ENCODE peak calls at places on chromosomes 13 and 19, in four cellular contexts. One of them, this sample, is unnamed.

GRCh38 chr13:38216181-38216580 is 133.5 kb upstream of the UFM1 start:
- DNase-seq in K562: no peak
- DNase-seq in HepG2: no peak
- DNase-seq in GM12878: no peak
- DNase-seq in this sample: no peak

GRCh38 chr19:41225238-41226052 is 6.4 kb downstream of the AXL start:
- DNase-seq in GM12878: no peak
- DNase-seq in HepG2: peak; percentile 91
- DNase-seq in K562: no peak
- DNase-seq in this sample: peak; percentile 100

GRCh38 chr19:17889609-17890214 is 18.0 kb downstream of the SLC5A5 start:
- DNase-seq in K562: peak; percentile 48
- DNase-seq in GM12878: no peak
- DNase-seq in HepG2: peak; percentile 32
- DNase-seq in this sample: peak; percentile 40

GRCh38 chr13:23558675-23559536 is 11.3 kb upstream of the TNFRSF19 start:
- DNase-seq in HepG2: peak; percentile 97
- DNase-seq in GM12878: no peak
- DNase-seq in K562: no peak
- DNase-seq in this sample: peak; percentile 80

GRCh38 chr13:69109891-69110525 is 997.6 kb upstream of the ATXN8OS start:
- DNase-seq in K562: no peak
- DNase-seq in HepG2: no peak
- DNase-seq in GM12878: no peak
- DNase-seq in this sample: no peak

GRCh38 chr13:37094840-37095239 is 10.6 kb downstream of the CSNK1A1L start:
- DNase-seq in GM12878: no peak
- DNase-seq in K562: no peak
- DNase-seq in HepG2: no peak
- DNase-seq in this sample: no peak

GRCh38 chr19:48452255-48452654 is 3.1 kb upstream of the KCNJ14 start:
- DNase-seq in K562: no peak
- DNase-seq in HepG2: no peak
- DNase-seq in GM12878: no peak
- DNase-seq in this sample: no peak

GRCh38 chr13:58999851-59000250 is 1163.9 kb downstream of the DIAPH3 start:
- DNase-seq in GM12878: no peak
- DNase-seq in HepG2: no peak
- DNase-seq in K562: no peak
- DNase-seq in this sample: no peak

GRCh38 chr19:17079710-17080440 is 4.3 kb downstream of the MYO9B start:
- DNase-seq in HepG2: peak; percentile 85
- DNase-seq in GM12878: peak; percentile 84
- DNase-seq in K562: no peak
- DNase-seq in this sample: peak; percentile 90

GRCh38 chr13:27634231-27634630 is 12.5 kb downstream of the POLR1D start:
- DNase-seq in HepG2: no peak
- DNase-seq in GM12878: no peak
- DNase-seq in K562: no peak
- DNase-seq in this sample: no peak

GRCh38 chr19:19285723-19286122 is 12.6 kb upstream of the TM6SF2 start:
- DNase-seq in GM12878: no peak
- DNase-seq in HepG2: no peak
- DNase-seq in K562: no peak
- DNase-seq in this sample: no peak

GRCh38 chr13:50081106-50081898 is 66.1 kb downstream of the KCNRG start:
- DNase-seq in GM12878: no peak
- DNase-seq in HepG2: no peak
- DNase-seq in K562: peak; percentile 45
- DNase-seq in this sample: no peak

GRCh38 chr19:13382633-13382938 is 123.7 kb downstream of the CACNA1A start:
- DNase-seq in K562: no peak
- DNase-seq in GM12878: no peak
- DNase-seq in HepG2: no peak
- DNase-seq in this sample: no peak

GRCh38 chr13:45584816-45585215 is 30.7 kb downstream of the ERICH6B start:
- DNase-seq in GM12878: no peak
- DNase-seq in K562: peak; percentile 11
- DNase-seq in HepG2: peak; percentile 20
- DNase-seq in this sample: peak; percentile 26

GRCh38 chr13:48783181-48783630 is 129.5 kb downstream of the CYSLTR2 start:
- DNase-seq in K562: no peak
- DNase-seq in GM12878: no peak
- DNase-seq in HepG2: peak; percentile 63
- DNase-seq in this sample: peak; percentile 10

GRCh38 chr19:15454371-15454800 is 4.6 kb upstream of the WIZ start:
- DNase-seq in GM12878: no peak
- DNase-seq in HepG2: no peak
- DNase-seq in K562: no peak
- DNase-seq in this sample: peak; percentile 38

GRCh38 chr13:45406421-45406820 is 11.8 kb downstream of the SLC25A30 start:
- DNase-seq in K562: no peak
- DNase-seq in GM12878: no peak
- DNase-seq in HepG2: no peak
- DNase-seq in this sample: no peak

GRCh38 chr19:17506745-17507144 is 4.7 kb upstream of the PGLS start:
- DNase-seq in GM12878: no peak
- DNase-seq in HepG2: no peak
- DNase-seq in K562: no peak
- DNase-seq in this sample: no peak

GRCh38 chr19:13817615-13818371 is 22.6 kb downstream of the ZSWIM4 start:
- DNase-seq in GM12878: no peak
- DNase-seq in K562: peak; percentile 94
- DNase-seq in HepG2: no peak
- DNase-seq in this sample: no peak

GRCh38 chr13:61774903-61775302 is 359.3 kb upstream of the PCDH20 start:
- DNase-seq in GM12878: no peak
- DNase-seq in HepG2: no peak
- DNase-seq in K562: no peak
- DNase-seq in this sample: no peak

GRCh38 chr13:26386026-26386425 is 132.1 kb downstream of the CDK8 start:
- DNase-seq in HepG2: no peak
- DNase-seq in GM12878: no peak
- DNase-seq in K562: no peak
- DNase-seq in this sample: no peak

GRCh38 chr19:38006361-38007045 is 99.5 kb downstream of the SIPA1L3 start:
- DNase-seq in GM12878: peak; percentile 52
- DNase-seq in HepG2: peak; percentile 72
- DNase-seq in K562: no peak
- DNase-seq in this sample: no peak

GRCh38 chr13:80399340-80400163 is 58.6 kb upstream of the SPRY2 start:
- DNase-seq in HepG2: no peak
- DNase-seq in K562: no peak
- DNase-seq in GM12878: peak; percentile 17
- DNase-seq in this sample: no peak

GRCh38 chr13:34926513-34926912 is 15.6 kb upstream of the NBEA start:
- DNase-seq in HepG2: no peak
- DNase-seq in K562: no peak
- DNase-seq in GM12878: no peak
- DNase-seq in this sample: peak; percentile 25

GRCh38 chr19:41310031-41310831 is at the start of gene CCDC97:
- DNase-seq in GM12878: peak; percentile 68
- DNase-seq in HepG2: peak; percentile 75
- DNase-seq in K562: peak; percentile 95
- DNase-seq in this sample: peak; percentile 99

DNA sequence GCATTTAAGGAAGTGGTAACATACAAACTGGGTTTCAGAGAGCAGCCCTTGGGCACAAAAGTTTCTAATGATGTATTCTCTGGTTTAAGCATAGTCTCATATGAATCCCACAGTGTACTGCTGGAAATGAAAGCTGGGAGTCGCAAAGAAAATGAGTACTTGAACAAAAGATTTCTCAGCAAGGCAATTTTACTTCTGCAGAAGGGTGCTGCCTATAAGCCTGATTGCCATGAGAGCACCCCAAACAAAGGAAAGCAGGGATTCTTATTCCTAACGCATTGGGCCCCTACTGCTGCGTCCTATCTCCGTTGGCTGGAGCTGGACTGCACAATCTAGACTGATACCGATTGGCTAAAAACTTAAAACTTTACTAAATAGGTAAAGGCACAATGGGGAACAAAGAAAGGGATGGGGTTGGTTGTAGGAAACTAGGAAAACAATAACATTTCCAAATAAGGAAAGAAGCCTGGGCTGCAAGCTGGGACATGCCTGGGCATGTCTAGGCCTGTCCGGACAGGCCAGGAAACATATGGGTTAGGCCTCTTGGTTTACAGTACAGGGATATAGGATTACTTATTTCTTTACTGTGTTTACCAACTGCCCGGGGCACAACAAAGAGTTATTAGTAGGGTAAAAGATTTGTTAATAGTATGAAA is 27.4 kb upstream of the VN1R4 start:
- DNase-seq in GM12878: no peak
- DNase-seq in HepG2: no peak
- DNase-seq in K562: no peak
- DNase-seq in this sample: peak; percentile 19
- H3K9me3 ChIP-seq in GM12878: peaks cover 4% of the 10 kb centered on the region
- H3K9me3 ChIP-seq in HepG2: peaks cover 55% of the 10 kb centered on the region
- H3K9me3 ChIP-seq in K562: no peaks in the 10 kb centered on the region
- H3K9me3 ChIP-seq in this sample: peaks cover 50% of the 10 kb centered on the region

DNA sequence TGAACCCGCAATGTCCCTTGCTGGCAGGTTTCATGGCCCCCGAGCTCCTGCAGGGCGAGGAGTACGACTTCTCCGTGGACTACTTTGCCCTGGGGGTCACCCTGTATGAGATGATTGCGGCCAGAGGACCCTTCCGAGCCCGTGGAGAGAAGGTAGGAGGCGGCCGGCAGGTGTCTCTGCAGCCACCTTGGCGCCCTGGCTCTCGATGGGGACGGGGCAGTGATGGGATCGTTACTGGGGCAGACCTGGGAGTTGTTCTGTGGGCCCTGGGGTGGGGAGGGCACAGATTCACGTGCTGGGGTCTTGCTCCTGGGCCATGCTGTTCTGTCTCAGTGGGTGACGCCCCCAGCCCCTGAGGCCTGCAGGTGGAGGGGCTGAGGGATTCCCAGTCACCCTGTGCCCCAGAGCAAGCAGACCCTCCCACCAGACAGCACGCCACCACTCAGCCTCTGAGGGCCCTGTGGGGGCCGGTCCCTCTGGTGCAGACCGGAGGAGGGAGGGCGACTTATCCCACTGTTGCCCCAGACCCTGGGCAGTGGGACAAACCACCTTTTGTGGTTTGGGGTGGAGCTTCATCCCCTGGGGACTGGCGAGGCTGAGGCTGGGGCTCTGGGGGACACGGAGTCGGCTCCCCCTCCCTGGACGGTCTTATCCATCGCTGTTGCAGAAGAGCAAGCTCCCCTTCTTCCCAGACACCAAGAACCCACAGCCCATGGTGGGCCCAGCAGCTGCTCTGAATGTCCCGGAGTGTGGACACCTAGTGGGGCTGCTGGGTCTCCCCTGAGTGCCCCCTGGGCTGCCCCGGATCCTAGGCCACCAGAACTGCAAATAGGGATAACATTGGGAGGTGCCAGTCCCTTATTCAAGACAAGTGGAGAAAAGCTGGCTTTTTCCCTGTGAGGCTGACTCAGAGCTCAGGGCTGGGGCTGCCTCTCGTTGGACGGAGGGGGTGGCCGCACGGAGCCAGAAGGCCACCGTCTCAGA is 27.5 kb upstream of the TMEM255B start:
- DNase-seq in HepG2: no peak
- DNase-seq in K562: no peak
- DNase-seq in GM12878: no peak
- DNase-seq in this sample: no peak
- TF ChIP-seq CTCF in HepG2: peak; percentile 55
- TF ChIP-seq CTCF in K562: no peak
- TF ChIP-seq CTCF in GM12878: no peak
- TF ChIP-seq CTCF in this sample: no peak

GRCh38 chr19:29111581-29111980 is 101.4 kb downstream of the UQCRFS1 start:
- DNase-seq in HepG2: no peak
- DNase-seq in K562: no peak
- DNase-seq in GM12878: no peak
- DNase-seq in this sample: no peak

GRCh38 chr19:29115181-29115580 is 97.8 kb downstream of the UQCRFS1 start:
- DNase-seq in GM12878: no peak
- DNase-seq in K562: no peak
- DNase-seq in HepG2: no peak
- DNase-seq in this sample: no peak

GRCh38 chr19:29117926-29118325 is 95.0 kb downstream of the UQCRFS1 start:
- DNase-seq in HepG2: no peak
- DNase-seq in GM12878: no peak
- DNase-seq in K562: no peak
- DNase-seq in this sample: no peak

GRCh38 chr19:29118384-29118783 is 94.6 kb downstream of the UQCRFS1 start:
- DNase-seq in HepG2: no peak
- DNase-seq in K562: no peak
- DNase-seq in GM12878: no peak
- DNase-seq in this sample: no peak

DNA sequence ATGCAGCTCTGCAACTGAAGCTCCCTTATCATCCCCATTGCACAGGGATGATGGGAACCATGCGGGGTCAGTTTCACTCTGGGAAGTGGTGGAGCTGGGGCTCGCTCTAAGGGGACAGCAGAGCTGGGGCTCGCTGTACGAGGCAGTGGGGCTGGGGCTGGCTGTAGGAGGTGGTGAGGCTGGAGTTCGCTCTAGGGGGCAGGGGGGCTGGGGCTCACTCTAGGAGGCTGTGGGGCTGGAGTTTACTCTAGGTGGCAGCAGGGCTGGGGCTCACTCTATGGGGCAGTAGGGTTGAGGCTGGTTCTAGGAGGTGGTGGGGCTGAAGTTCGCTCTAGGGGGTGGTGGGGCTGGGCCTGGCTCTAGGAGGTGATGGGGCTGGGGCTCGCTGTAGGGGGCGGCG is 99.1 kb downstream of the UQCRFS1 start:
- DNase-seq in K562: no peak
- DNase-seq in GM12878: no peak
- DNase-seq in HepG2: no peak
- DNase-seq in this sample: no peak
- TF ChIP-seq POLR2AphosphoS2 in K562: no peak
- TF ChIP-seq POLR2AphosphoS2 in GM12878: no peak
- TF ChIP-seq POLR2AphosphoS2 in HepG2: no peak
- TF ChIP-seq POLR2AphosphoS2 in this sample: no peak

GRCh38 chr19:51637362-51637978 is 7.3 kb upstream of the SIGLEC5 start:
- DNase-seq in HepG2: peak; percentile 33
- DNase-seq in GM12878: no peak
- DNase-seq in K562: peak; percentile 61
- DNase-seq in this sample: peak; percentile 31

GRCh38 chr19:51641648-51642047 is 5.0 kb downstream of the SIGLEC14 start:
- DNase-seq in K562: no peak
- DNase-seq in GM12878: no peak
- DNase-seq in HepG2: no peak
- DNase-seq in this sample: no peak

GRCh38 chr19:51644636-51645271 is 1.9 kb downstream of the SIGLEC14 start:
- DNase-seq in GM12878: no peak
- DNase-seq in K562: no peak
- DNase-seq in HepG2: no peak
- DNase-seq in this sample: no peak

GRCh38 chr19:51640371-51640770 is 6.3 kb downstream of the SIGLEC14 start:
- DNase-seq in GM12878: no peak
- DNase-seq in HepG2: no peak
- DNase-seq in K562: no peak
- DNase-seq in this sample: no peak

DNA sequence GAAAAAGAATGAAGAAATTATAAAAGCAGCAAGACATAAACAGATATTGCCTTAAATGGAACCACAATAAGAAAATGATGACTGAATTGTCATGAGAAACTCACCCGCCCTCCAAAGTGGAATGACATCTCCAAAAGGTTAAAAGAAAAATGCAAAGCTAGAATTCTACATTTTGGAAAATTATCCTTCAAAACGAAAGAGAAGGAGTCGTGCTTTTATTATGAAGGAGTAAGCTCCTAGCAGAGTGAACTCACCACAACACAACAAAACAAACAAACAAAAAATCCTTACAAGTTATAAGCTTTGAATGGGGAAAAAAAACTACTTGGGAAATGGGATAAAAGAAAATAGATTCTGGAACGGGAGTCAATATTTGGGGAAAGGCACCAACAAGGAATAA is 6.7 kb downstream of the SIGLEC14 start:
- DNase-seq in K562: no peak
- DNase-seq in HepG2: no peak
- DNase-seq in GM12878: no peak
- DNase-seq in this sample: no peak
- H3K9me3 ChIP-seq in K562: no peaks in the 10 kb centered on the region
- H3K9me3 ChIP-seq in HepG2: peaks cover 5% of the 10 kb centered on the region
- H3K9me3 ChIP-seq in GM12878: no peaks in the 10 kb centered on the region
- H3K9me3 ChIP-seq in this sample: peaks cover 24% of the 10 kb centered on the region